ENCODE peak calls at places on chromosomes 13 and 19, in six cellular contexts. G is LHCN-M2; H is choroid plexus epithelial cell; F is stimulated activated CD4-positive, alpha-beta T cell treated with anti-CD3 and anti-CD28 coated beads, Interleukin-1b, Interleukin-23, amount 100 ng/mL, for 1 hour; U is OCI-M1; C is skeletal muscle cell. V is an unnamed sample.

GRCh38 chr19:51552608-51552995 is 18.5 kb upstream of the ZNF175 start:
- DNase-seq in G (no peak), U (no peak), C (no peak), H (no peak), F (no peak), V (no peak)

GRCh38 chr13:28609936-28610335 is 49.0 kb upstream of the POMP start:
- DNase-seq in G (peak; percentile 67), C (no peak), H (peak; percentile 42), F (no peak), U (no peak), V (peak; percentile 47)

GRCh38 chr19:48635966-48636858 is 967 bp downstream of the DBP start:
- DNase-seq in U (peak; percentile 55), C (no peak), G (no peak), F (no peak), H (no peak), V (no peak)

GRCh38 chr13:110841846-110842245 is 73.0 kb downstream of the ANKRD10 start:
- DNase-seq in G (peak; percentile 43), U (no peak), H (no peak), C (no peak), F (no peak), V (no peak)

GRCh38 chr13:114111577-114111976 is 20.8 kb downstream of the RASA3 start:
- DNase-seq in U (no peak), C (no peak), F (no peak), H (peak; percentile 79), G (no peak), V (no peak)

GRCh38 chr19:13770013-13770635 is 4.1 kb upstream of the C19orf53 start:
- DNase-seq in H (no peak), U (no peak), C (no peak), G (no peak), F (no peak), V (no peak)

GRCh38 chr19:51489113-51489512 is 10.8 kb downstream of the CEACAM18 start:
- DNase-seq in U (no peak), G (no peak), H (no peak), F (no peak), C (no peak), V (no peak)

GRCh38 chr19:7993560-7993959 is 11.9 kb downstream of the ELAVL1 start:
- DNase-seq in U (no peak), G (no peak), H (no peak), C (no peak), F (no peak), V (no peak)

GRCh38 chr19:12773571-12773970 is 1.8 kb downstream of the HOOK2 start:
- DNase-seq in G (peak; percentile 75), C (no peak), U (peak; percentile 26), F (no peak), H (peak; percentile 52), V (no peak)

GRCh38 chr13:111275382-111275781 is 45.1 kb upstream of the TEX29 start:
- DNase-seq in U (no peak), C (no peak), G (no peak), F (no peak), H (no peak), V (no peak)

GRCh38 chr13:49258097-49258796 is 10.5 kb downstream of the CDADC1 start:
- DNase-seq in H (no peak), G (no peak), C (no peak), F (no peak), U (peak; percentile 74), V (no peak)

GRCh38 chr13:44368599-44369368 is 4.8 kb upstream of the SERP2 start:
- DNase-seq in G (no peak), F (no peak), U (peak; percentile 57), C (no peak), H (no peak), V (no peak)

GRCh38 chr13:112990783-112991182 is 21.8 kb downstream of the MCF2L start:
- DNase-seq in C (no peak), H (no peak), G (no peak), F (no peak), U (peak; percentile 52), V (no peak)

GRCh38 chr13:27920677-27921420 is 1.0 kb downstream of the PDX1 start:
- DNase-seq in C (no peak), F (no peak), H (peak; percentile 21), G (no peak), U (no peak), V (no peak)

GRCh38 chr13:21683034-21683733 is 12.3 kb downstream of the FGF9 start:
- DNase-seq in U (peak; percentile 5), C (no peak), H (no peak), F (no peak), G (peak; percentile 85), V (peak; percentile 71)

GRCh38 chr19:30088567-30088966 is 146.5 kb downstream of the URI1 start:
- DNase-seq in H (no peak), G (no peak), U (no peak), F (no peak), C (no peak), V (no peak)

GRCh38 chr19:4260605-4261191 is 13.8 kb downstream of the YJU2 start:
- DNase-seq in F (no peak), U (no peak), C (no peak), G (no peak), H (no peak), V (no peak)

GRCh38 chr19:6540918-6541689 is 10.3 kb downstream of the TNFSF9 start:
- DNase-seq in C (no peak), G (no peak), H (no peak), F (no peak), U (no peak), V (no peak)

GRCh38 chr13:40611635-40612422 is 54.6 kb downstream of the FOXO1 start:
- DNase-seq in F (no peak), C (no peak), U (no peak), G (no peak), H (no peak), V (no peak)

GRCh38 chr13:107563099-107563925 is 652.0 kb downstream of the LIG4 start:
- DNase-seq in H (peak; percentile 45), C (no peak), G (no peak), U (no peak), F (no peak), V (no peak)

GRCh38 chr19:8137425-8137824 is 12.0 kb downstream of the FBN3 start:
- DNase-seq in U (no peak), F (no peak), G (no peak), H (no peak), C (no peak), V (no peak)

GRCh38 chr13:109985871-109986270 is 199.5 kb upstream of the IRS2 start:
- DNase-seq in C (no peak), F (no peak), G (peak; percentile 37), H (no peak), U (no peak), V (no peak)

GRCh38 chr13:67230243-67230773 is at the start of gene PCDH9:
- DNase-seq in H (peak; percentile 99), F (peak; percentile 78), U (peak; percentile 98), C (peak; percentile 97), G (peak; percentile 98), V (peak; percentile 74)

GRCh38 chr19:30162718-30163117 is 209.5 kb upstream of the ZNF536 start:
- DNase-seq in G (no peak), F (no peak), U (no peak), H (no peak), C (no peak), V (no peak)

GRCh38 chr13:82569581-82569980 is 1312.7 kb downstream of the SLITRK1 start:
- DNase-seq in C (no peak), F (no peak), U (no peak), H (no peak), G (peak; percentile 51), V (no peak)

GRCh38 chr13:64305246-64305645 is 2889.6 kb upstream of the PCDH20 start:
- DNase-seq in F (no peak), H (peak; percentile 56), C (peak; percentile 23), G (peak; percentile 18), U (peak; percentile 37), V (peak; percentile 1)

GRCh38 chr19:11377237-11377636 is 2.8 kb downstream of the SWSAP1 start:
- DNase-seq in G (peak; percentile 81), U (peak; percentile 96), F (no peak), H (peak; percentile 87), C (peak; percentile 69), V (peak; percentile 78)

GRCh38 chr19:49861127-49861526 is 6.2 kb downstream of the PNKP start:
- DNase-seq in F (no peak), G (no peak), H (no peak), U (no peak), C (no peak), V (no peak)

GRCh38 chr19:33946535-33947323 is 150.1 kb downstream of the KCTD15 start:
- DNase-seq in C (no peak), H (no peak), U (no peak), F (no peak), G (no peak), V (no peak)

GRCh38 chr13:71866173-71867091 is 572 bp downstream of the DACH1 start:
- DNase-seq in C (no peak), G (no peak), U (no peak), F (no peak), H (no peak), V (no peak)

GRCh38 chr13:113367771-113368170 is 3.8 kb upstream of the GRTP1 start:
- DNase-seq in F (no peak), H (no peak), C (no peak), U (no peak), G (no peak), V (no peak)

GRCh38 chr19:49553451-49554271 is 25.9 kb downstream of the RCN3 start:
- DNase-seq in U (no peak), C (no peak), G (peak; percentile 84), F (no peak), H (peak; percentile 70), V (peak; percentile 45)